ENCODE peak calls at places on chromosomes 3 and 15, in eight cellular contexts. J, U, K, F, X, C, V and M are unnamed samples.
A peak's percentile ranks its signal among the peaks of the same experiment; 100 is the strongest.

GRCh38 chr3:80521081-80521480 is 753.3 kb upstream of the ROBO1 start:
- DNase-seq in J (no peak), U (no peak), K (no peak), F (no peak), X (no peak), C (no peak), V (no peak), M (no peak)

GRCh38 chr15:48861813-48862431 is 16.0 kb upstream of the EID1 start:
- DNase-seq in J (peak; percentile 8), U (peak; percentile 22), K (no peak), F (peak; percentile 56), X (peak; percentile 7), C (peak; percentile 44), V (peak; percentile 64), M (peak; percentile 25)

GRCh38 chr3:34882764-34883163 is 756.6 kb upstream of the ARPP21 start:
- DNase-seq in J (no peak), U (no peak), K (no peak), F (no peak), X (no peak), C (no peak), V (no peak), M (peak; percentile 75)

GRCh38 chr3:81668283-81668682 is 93.2 kb downstream of the GBE1 start:
- DNase-seq in J (no peak), U (no peak), K (no peak), F (no peak), X (no peak), C (no peak), V (no peak), M (no peak)

GRCh38 chr15:48025118-48025517 is 95.7 kb upstream of the SLC24A5 start:
- DNase-seq in J (no peak), U (no peak), K (no peak), F (no peak), X (no peak), C (no peak), V (peak; percentile 2), M (no peak)

GRCh38 chr15:77844798-77845446 is 212.2 kb upstream of the LINGO1 start:
- DNase-seq in J (no peak), U (no peak), K (no peak), F (no peak), X (no peak), C (no peak), V (no peak), M (no peak)

GRCh38 chr3:146612015-146612414 is 6.9 kb upstream of the PLSCR5 start:
- DNase-seq in J (no peak), U (no peak), K (no peak), F (no peak), X (no peak), C (no peak), V (no peak), M (no peak)

GRCh38 chr15:85743392-85744045 is 51.2 kb downstream of the KLHL25 start:
- DNase-seq in J (no peak), U (no peak), K (no peak), F (no peak), X (no peak), C (no peak), V (no peak), M (no peak)

GRCh38 chr3:149234671-149235245 is 13.1 kb upstream of the CP start:
- DNase-seq in J (no peak), U (no peak), K (no peak), F (no peak), X (no peak), C (no peak), V (no peak), M (no peak)

GRCh38 chr3:119937229-119937628 is 155.3 kb downstream of the NR1I2 start:
- DNase-seq in J (no peak), U (no peak), K (no peak), F (no peak), X (no peak), C (no peak), V (peak; percentile 14), M (no peak)

GRCh38 chr3:185711255-185711870 is 113.5 kb downstream of the IGF2BP2 start:
- DNase-seq in J (no peak), U (no peak), K (no peak), F (no peak), X (no peak), C (no peak), V (no peak), M (no peak)

GRCh38 chr3:124845406-124845805 is 41.8 kb downstream of the ITGB5 start:
- DNase-seq in J (peak; percentile 72), U (no peak), K (no peak), F (no peak), X (no peak), C (no peak), V (peak; percentile 49), M (no peak)

GRCh38 chr15:45091161-45091560 is 22.8 kb downstream of the DUOX2 start:
- DNase-seq in J (no peak), U (no peak), K (no peak), F (no peak), X (no peak), C (no peak), V (no peak), M (no peak)

GRCh38 chr3:121063628-121064027 is 155.6 kb downstream of the STXBP5L start:
- DNase-seq in J (no peak), U (no peak), K (no peak), F (no peak), X (no peak), C (no peak), V (no peak), M (no peak)

GRCh38 chr3:193452338-193452737 is 73.8 kb upstream of the ATP13A5 start:
- DNase-seq in J (no peak), U (peak; percentile 16), K (no peak), F (no peak), X (no peak), C (no peak), V (peak; percentile 6), M (no peak)